ENCODE peak calls at places on chromosome 1, in seven cellular contexts. One of them, this sample, is unnamed.

GRCh38 chr1:57258616-57259330 is 165.1 kb downstream of the DAB1 start:
- DNase-seq in stimulated activated effector memory CD8-positive, alpha-beta T cell treated with anti-CD3 and anti-CD28 coated beads, Interleukin-12 subunit alpha, Interleukin-12 subunit beta, amount 100 ng/mL, for 72 hours: no peak
- DNase-seq in stimulated activated CD4-positive, alpha-beta T cell treated with anti-CD3 and anti-CD28 coated beads, Interleukin-4, amount 100 ng/mL, for 24 hours: no peak
- DNase-seq in aorta: no peak
- DNase-seq in GM20000: no peak
- DNase-seq in mucosa of gallbladder: no peak
- DNase-seq in heart right ventricle: no peak
- DNase-seq in this sample: no peak

GRCh38 chr1:173210716-173211231 is 3.6 kb upstream of the TNFSF4 start:
- DNase-seq in stimulated activated effector memory CD8-positive, alpha-beta T cell treated with anti-CD3 and anti-CD28 coated beads, Interleukin-12 subunit alpha, Interleukin-12 subunit beta, amount 100 ng/mL, for 72 hours: no peak
- DNase-seq in stimulated activated CD4-positive, alpha-beta T cell treated with anti-CD3 and anti-CD28 coated beads, Interleukin-4, amount 100 ng/mL, for 24 hours: no peak
- DNase-seq in aorta: no peak
- DNase-seq in GM20000: no peak
- DNase-seq in mucosa of gallbladder: no peak
- DNase-seq in heart right ventricle: no peak
- DNase-seq in this sample: no peak

GRCh38 chr1:107867422-107867821 is 97.6 kb downstream of the VAV3 start:
- DNase-seq in stimulated activated effector memory CD8-positive, alpha-beta T cell treated with anti-CD3 and anti-CD28 coated beads, Interleukin-12 subunit alpha, Interleukin-12 subunit beta, amount 100 ng/mL, for 72 hours: no peak
- DNase-seq in stimulated activated CD4-positive, alpha-beta T cell treated with anti-CD3 and anti-CD28 coated beads, Interleukin-4, amount 100 ng/mL, for 24 hours: no peak
- DNase-seq in aorta: no peak
- DNase-seq in GM20000: no peak
- DNase-seq in mucosa of gallbladder: no peak
- DNase-seq in heart right ventricle: no peak
- DNase-seq in this sample: no peak

GRCh38 chr1:224065455-224065854 is 48.5 kb upstream of the FBXO28 start:
- DNase-seq in stimulated activated effector memory CD8-positive, alpha-beta T cell treated with anti-CD3 and anti-CD28 coated beads, Interleukin-12 subunit alpha, Interleukin-12 subunit beta, amount 100 ng/mL, for 72 hours: no peak
- DNase-seq in stimulated activated CD4-positive, alpha-beta T cell treated with anti-CD3 and anti-CD28 coated beads, Interleukin-4, amount 100 ng/mL, for 24 hours: no peak
- DNase-seq in aorta: no peak
- DNase-seq in GM20000: no peak
- DNase-seq in mucosa of gallbladder: peak
- DNase-seq in heart right ventricle: no peak
- DNase-seq in this sample: no peak

GRCh38 chr1:170511066-170511465 is 20.9 kb upstream of the GORAB start:
- DNase-seq in stimulated activated effector memory CD8-positive, alpha-beta T cell treated with anti-CD3 and anti-CD28 coated beads, Interleukin-12 subunit alpha, Interleukin-12 subunit beta, amount 100 ng/mL, for 72 hours: no peak
- DNase-seq in stimulated activated CD4-positive, alpha-beta T cell treated with anti-CD3 and anti-CD28 coated beads, Interleukin-4, amount 100 ng/mL, for 24 hours: no peak
- DNase-seq in aorta: no peak
- DNase-seq in GM20000: no peak
- DNase-seq in mucosa of gallbladder: no peak
- DNase-seq in heart right ventricle: no peak
- DNase-seq in this sample: no peak

GRCh38 chr1:48177257-48177656 is 45.3 kb upstream of the SLC5A9 start:
- DNase-seq in stimulated activated effector memory CD8-positive, alpha-beta T cell treated with anti-CD3 and anti-CD28 coated beads, Interleukin-12 subunit alpha, Interleukin-12 subunit beta, amount 100 ng/mL, for 72 hours: no peak
- DNase-seq in stimulated activated CD4-positive, alpha-beta T cell treated with anti-CD3 and anti-CD28 coated beads, Interleukin-4, amount 100 ng/mL, for 24 hours: no peak
- DNase-seq in aorta: no peak
- DNase-seq in GM20000: no peak
- DNase-seq in mucosa of gallbladder: no peak
- DNase-seq in heart right ventricle: no peak
- DNase-seq in this sample: no peak

GRCh38 chr1:25549273-25550154 is 6.1 kb downstream of the LDLRAP1 start:
- DNase-seq in stimulated activated effector memory CD8-positive, alpha-beta T cell treated with anti-CD3 and anti-CD28 coated beads, Interleukin-12 subunit alpha, Interleukin-12 subunit beta, amount 100 ng/mL, for 72 hours: peak
- DNase-seq in stimulated activated CD4-positive, alpha-beta T cell treated with anti-CD3 and anti-CD28 coated beads, Interleukin-4, amount 100 ng/mL, for 24 hours: peak
- DNase-seq in aorta: peak
- DNase-seq in GM20000: peak
- DNase-seq in mucosa of gallbladder: no peak
- DNase-seq in heart right ventricle: peak
- DNase-seq in this sample: no peak

GRCh38 chr1:197319631-197320030 is 51.6 kb downstream of the CRB1 start:
- DNase-seq in stimulated activated effector memory CD8-positive, alpha-beta T cell treated with anti-CD3 and anti-CD28 coated beads, Interleukin-12 subunit alpha, Interleukin-12 subunit beta, amount 100 ng/mL, for 72 hours: no peak
- DNase-seq in stimulated activated CD4-positive, alpha-beta T cell treated with anti-CD3 and anti-CD28 coated beads, Interleukin-4, amount 100 ng/mL, for 24 hours: no peak
- DNase-seq in aorta: no peak
- DNase-seq in GM20000: no peak
- DNase-seq in mucosa of gallbladder: no peak
- DNase-seq in heart right ventricle: no peak
- DNase-seq in this sample: no peak

GRCh38 chr1:229832695-229833094 is 206.6 kb downstream of the URB2 start:
- DNase-seq in stimulated activated effector memory CD8-positive, alpha-beta T cell treated with anti-CD3 and anti-CD28 coated beads, Interleukin-12 subunit alpha, Interleukin-12 subunit beta, amount 100 ng/mL, for 72 hours: no peak
- DNase-seq in stimulated activated CD4-positive, alpha-beta T cell treated with anti-CD3 and anti-CD28 coated beads, Interleukin-4, amount 100 ng/mL, for 24 hours: no peak
- DNase-seq in aorta: no peak
- DNase-seq in GM20000: no peak
- DNase-seq in mucosa of gallbladder: no peak
- DNase-seq in heart right ventricle: no peak
- DNase-seq in this sample: no peak

GRCh38 chr1:2984399-2985061 is 36.7 kb upstream of the ACTRT2 start:
- DNase-seq in stimulated activated effector memory CD8-positive, alpha-beta T cell treated with anti-CD3 and anti-CD28 coated beads, Interleukin-12 subunit alpha, Interleukin-12 subunit beta, amount 100 ng/mL, for 72 hours: no peak
- DNase-seq in stimulated activated CD4-positive, alpha-beta T cell treated with anti-CD3 and anti-CD28 coated beads, Interleukin-4, amount 100 ng/mL, for 24 hours: no peak
- DNase-seq in aorta: no peak
- DNase-seq in GM20000: no peak
- DNase-seq in mucosa of gallbladder: no peak
- DNase-seq in heart right ventricle: no peak
- DNase-seq in this sample: no peak

GRCh38 chr1:162568802-162569201 is 7.3 kb downstream of the UAP1 start:
- DNase-seq in stimulated activated effector memory CD8-positive, alpha-beta T cell treated with anti-CD3 and anti-CD28 coated beads, Interleukin-12 subunit alpha, Interleukin-12 subunit beta, amount 100 ng/mL, for 72 hours: no peak
- DNase-seq in stimulated activated CD4-positive, alpha-beta T cell treated with anti-CD3 and anti-CD28 coated beads, Interleukin-4, amount 100 ng/mL, for 24 hours: no peak
- DNase-seq in aorta: no peak
- DNase-seq in GM20000: no peak
- DNase-seq in mucosa of gallbladder: no peak
- DNase-seq in heart right ventricle: no peak
- DNase-seq in this sample: no peak

GRCh38 chr1:81113688-81114087 is 687.0 kb upstream of the ADGRL2 start:
- DNase-seq in stimulated activated effector memory CD8-positive, alpha-beta T cell treated with anti-CD3 and anti-CD28 coated beads, Interleukin-12 subunit alpha, Interleukin-12 subunit beta, amount 100 ng/mL, for 72 hours: no peak
- DNase-seq in stimulated activated CD4-positive, alpha-beta T cell treated with anti-CD3 and anti-CD28 coated beads, Interleukin-4, amount 100 ng/mL, for 24 hours: no peak
- DNase-seq in aorta: no peak
- DNase-seq in GM20000: no peak
- DNase-seq in mucosa of gallbladder: no peak
- DNase-seq in heart right ventricle: no peak
- DNase-seq in this sample: no peak

GRCh38 chr1:37793773-37794371 is at the start of gene MANEAL:
- DNase-seq in stimulated activated effector memory CD8-positive, alpha-beta T cell treated with anti-CD3 and anti-CD28 coated beads, Interleukin-12 subunit alpha, Interleukin-12 subunit beta, amount 100 ng/mL, for 72 hours: peak
- DNase-seq in stimulated activated CD4-positive, alpha-beta T cell treated with anti-CD3 and anti-CD28 coated beads, Interleukin-4, amount 100 ng/mL, for 24 hours: peak
- DNase-seq in aorta: peak
- DNase-seq in GM20000: peak
- DNase-seq in mucosa of gallbladder: peak
- DNase-seq in heart right ventricle: peak
- DNase-seq in this sample: peak

GRCh38 chr1:1322418-1322817 is 2.0 kb downstream of the INTS11 start:
- DNase-seq in stimulated activated effector memory CD8-positive, alpha-beta T cell treated with anti-CD3 and anti-CD28 coated beads, Interleukin-12 subunit alpha, Interleukin-12 subunit beta, amount 100 ng/mL, for 72 hours: no peak
- DNase-seq in stimulated activated CD4-positive, alpha-beta T cell treated with anti-CD3 and anti-CD28 coated beads, Interleukin-4, amount 100 ng/mL, for 24 hours: no peak
- DNase-seq in aorta: no peak
- DNase-seq in GM20000: no peak
- DNase-seq in mucosa of gallbladder: no peak
- DNase-seq in heart right ventricle: no peak
- DNase-seq in this sample: no peak

GRCh38 chr1:165696625-165697100 is 1.7 kb downstream of the ALDH9A1 start:
- DNase-seq in stimulated activated effector memory CD8-positive, alpha-beta T cell treated with anti-CD3 and anti-CD28 coated beads, Interleukin-12 subunit alpha, Interleukin-12 subunit beta, amount 100 ng/mL, for 72 hours: no peak
- DNase-seq in stimulated activated CD4-positive, alpha-beta T cell treated with anti-CD3 and anti-CD28 coated beads, Interleukin-4, amount 100 ng/mL, for 24 hours: no peak
- DNase-seq in aorta: no peak
- DNase-seq in GM20000: no peak
- DNase-seq in mucosa of gallbladder: peak
- DNase-seq in heart right ventricle: no peak
- DNase-seq in this sample: peak

GRCh38 chr1:216310776-216311175 is 112.5 kb downstream of the USH2A start:
- DNase-seq in stimulated activated effector memory CD8-positive, alpha-beta T cell treated with anti-CD3 and anti-CD28 coated beads, Interleukin-12 subunit alpha, Interleukin-12 subunit beta, amount 100 ng/mL, for 72 hours: no peak
- DNase-seq in stimulated activated CD4-positive, alpha-beta T cell treated with anti-CD3 and anti-CD28 coated beads, Interleukin-4, amount 100 ng/mL, for 24 hours: no peak
- DNase-seq in aorta: no peak
- DNase-seq in GM20000: peak
- DNase-seq in mucosa of gallbladder: no peak
- DNase-seq in heart right ventricle: no peak
- DNase-seq in this sample: no peak

GRCh38 chr1:46528297-46528955 is 23.0 kb downstream of the KNCN start:
- DNase-seq in stimulated activated effector memory CD8-positive, alpha-beta T cell treated with anti-CD3 and anti-CD28 coated beads, Interleukin-12 subunit alpha, Interleukin-12 subunit beta, amount 100 ng/mL, for 72 hours: no peak
- DNase-seq in stimulated activated CD4-positive, alpha-beta T cell treated with anti-CD3 and anti-CD28 coated beads, Interleukin-4, amount 100 ng/mL, for 24 hours: no peak
- DNase-seq in aorta: no peak
- DNase-seq in GM20000: no peak
- DNase-seq in mucosa of gallbladder: no peak
- DNase-seq in heart right ventricle: no peak
- DNase-seq in this sample: no peak

GRCh38 chr1:119859647-119860046 is 36.7 kb downstream of the ADAM30 start:
- DNase-seq in stimulated activated effector memory CD8-positive, alpha-beta T cell treated with anti-CD3 and anti-CD28 coated beads, Interleukin-12 subunit alpha, Interleukin-12 subunit beta, amount 100 ng/mL, for 72 hours: no peak
- DNase-seq in stimulated activated CD4-positive, alpha-beta T cell treated with anti-CD3 and anti-CD28 coated beads, Interleukin-4, amount 100 ng/mL, for 24 hours: no peak
- DNase-seq in aorta: no peak
- DNase-seq in GM20000: no peak
- DNase-seq in mucosa of gallbladder: no peak
- DNase-seq in heart right ventricle: no peak
- DNase-seq in this sample: no peak

GRCh38 chr1:94669213-94669612 is 127.7 kb upstream of the F3 start:
- DNase-seq in stimulated activated effector memory CD8-positive, alpha-beta T cell treated with anti-CD3 and anti-CD28 coated beads, Interleukin-12 subunit alpha, Interleukin-12 subunit beta, amount 100 ng/mL, for 72 hours: no peak
- DNase-seq in stimulated activated CD4-positive, alpha-beta T cell treated with anti-CD3 and anti-CD28 coated beads, Interleukin-4, amount 100 ng/mL, for 24 hours: no peak
- DNase-seq in aorta: no peak
- DNase-seq in GM20000: no peak
- DNase-seq in mucosa of gallbladder: no peak
- DNase-seq in heart right ventricle: no peak
- DNase-seq in this sample: no peak

GRCh38 chr1:21280011-21280471 is 10.2 kb downstream of the ECE1 start:
- DNase-seq in stimulated activated effector memory CD8-positive, alpha-beta T cell treated with anti-CD3 and anti-CD28 coated beads, Interleukin-12 subunit alpha, Interleukin-12 subunit beta, amount 100 ng/mL, for 72 hours: peak
- DNase-seq in stimulated activated CD4-positive, alpha-beta T cell treated with anti-CD3 and anti-CD28 coated beads, Interleukin-4, amount 100 ng/mL, for 24 hours: no peak
- DNase-seq in aorta: no peak
- DNase-seq in GM20000: no peak
- DNase-seq in mucosa of gallbladder: no peak
- DNase-seq in heart right ventricle: peak
- DNase-seq in this sample: no peak

GRCh38 chr1:164683235-164683634 is 124.3 kb downstream of the PBX1 start:
- DNase-seq in stimulated activated effector memory CD8-positive, alpha-beta T cell treated with anti-CD3 and anti-CD28 coated beads, Interleukin-12 subunit alpha, Interleukin-12 subunit beta, amount 100 ng/mL, for 72 hours: no peak
- DNase-seq in stimulated activated CD4-positive, alpha-beta T cell treated with anti-CD3 and anti-CD28 coated beads, Interleukin-4, amount 100 ng/mL, for 24 hours: no peak
- DNase-seq in aorta: no peak
- DNase-seq in GM20000: no peak
- DNase-seq in mucosa of gallbladder: peak
- DNase-seq in heart right ventricle: no peak
- DNase-seq in this sample: no peak

GRCh38 chr1:230286890-230287269 is 139.3 kb downstream of the PGBD5 start:
- DNase-seq in stimulated activated effector memory CD8-positive, alpha-beta T cell treated with anti-CD3 and anti-CD28 coated beads, Interleukin-12 subunit alpha, Interleukin-12 subunit beta, amount 100 ng/mL, for 72 hours: no peak
- DNase-seq in stimulated activated CD4-positive, alpha-beta T cell treated with anti-CD3 and anti-CD28 coated beads, Interleukin-4, amount 100 ng/mL, for 24 hours: no peak
- DNase-seq in aorta: no peak
- DNase-seq in GM20000: no peak
- DNase-seq in mucosa of gallbladder: no peak
- DNase-seq in heart right ventricle: no peak
- DNase-seq in this sample: no peak

GRCh38 chr1:246954126-246954525 is 22.4 kb upstream of the AHCTF1 start:
- DNase-seq in stimulated activated effector memory CD8-positive, alpha-beta T cell treated with anti-CD3 and anti-CD28 coated beads, Interleukin-12 subunit alpha, Interleukin-12 subunit beta, amount 100 ng/mL, for 72 hours: no peak
- DNase-seq in stimulated activated CD4-positive, alpha-beta T cell treated with anti-CD3 and anti-CD28 coated beads, Interleukin-4, amount 100 ng/mL, for 24 hours: no peak
- DNase-seq in aorta: no peak
- DNase-seq in GM20000: no peak
- DNase-seq in mucosa of gallbladder: no peak
- DNase-seq in heart right ventricle: no peak
- DNase-seq in this sample: peak

GRCh38 chr1:9452516-9453158 is 86.6 kb upstream of the SLC25A33 start:
- DNase-seq in stimulated activated effector memory CD8-positive, alpha-beta T cell treated with anti-CD3 and anti-CD28 coated beads, Interleukin-12 subunit alpha, Interleukin-12 subunit beta, amount 100 ng/mL, for 72 hours: no peak
- DNase-seq in stimulated activated CD4-positive, alpha-beta T cell treated with anti-CD3 and anti-CD28 coated beads, Interleukin-4, amount 100 ng/mL, for 24 hours: no peak
- DNase-seq in aorta: no peak
- DNase-seq in GM20000: no peak
- DNase-seq in mucosa of gallbladder: no peak
- DNase-seq in heart right ventricle: no peak
- DNase-seq in this sample: no peak

GRCh38 chr1:207244409-207244801 is 77.1 kb upstream of the CD55 start:
- DNase-seq in stimulated activated effector memory CD8-positive, alpha-beta T cell treated with anti-CD3 and anti-CD28 coated beads, Interleukin-12 subunit alpha, Interleukin-12 subunit beta, amount 100 ng/mL, for 72 hours: no peak
- DNase-seq in stimulated activated CD4-positive, alpha-beta T cell treated with anti-CD3 and anti-CD28 coated beads, Interleukin-4, amount 100 ng/mL, for 24 hours: no peak
- DNase-seq in aorta: no peak
- DNase-seq in GM20000: no peak
- DNase-seq in mucosa of gallbladder: no peak
- DNase-seq in heart right ventricle: no peak
- DNase-seq in this sample: no peak

GRCh38 chr1:111227434-111227833 is at the start of gene CHI3L2:
- DNase-seq in stimulated activated effector memory CD8-positive, alpha-beta T cell treated with anti-CD3 and anti-CD28 coated beads, Interleukin-12 subunit alpha, Interleukin-12 subunit beta, amount 100 ng/mL, for 72 hours: no peak
- DNase-seq in stimulated activated CD4-positive, alpha-beta T cell treated with anti-CD3 and anti-CD28 coated beads, Interleukin-4, amount 100 ng/mL, for 24 hours: no peak
- DNase-seq in aorta: no peak
- DNase-seq in GM20000: no peak
- DNase-seq in mucosa of gallbladder: no peak
- DNase-seq in heart right ventricle: no peak
- DNase-seq in this sample: no peak

GRCh38 chr1:205938682-205939081 is 4.6 kb downstream of the SLC26A9 start:
- DNase-seq in stimulated activated effector memory CD8-positive, alpha-beta T cell treated with anti-CD3 and anti-CD28 coated beads, Interleukin-12 subunit alpha, Interleukin-12 subunit beta, amount 100 ng/mL, for 72 hours: no peak
- DNase-seq in stimulated activated CD4-positive, alpha-beta T cell treated with anti-CD3 and anti-CD28 coated beads, Interleukin-4, amount 100 ng/mL, for 24 hours: no peak
- DNase-seq in aorta: no peak
- DNase-seq in GM20000: no peak
- DNase-seq in mucosa of gallbladder: no peak
- DNase-seq in heart right ventricle: no peak
- DNase-seq in this sample: no peak

GRCh38 chr1:18642278-18643095 is 11.8 kb downstream of the PAX7 start:
- DNase-seq in stimulated activated effector memory CD8-positive, alpha-beta T cell treated with anti-CD3 and anti-CD28 coated beads, Interleukin-12 subunit alpha, Interleukin-12 subunit beta, amount 100 ng/mL, for 72 hours: no peak
- DNase-seq in stimulated activated CD4-positive, alpha-beta T cell treated with anti-CD3 and anti-CD28 coated beads, Interleukin-4, amount 100 ng/mL, for 24 hours: no peak
- DNase-seq in aorta: no peak
- DNase-seq in GM20000: peak
- DNase-seq in mucosa of gallbladder: no peak
- DNase-seq in heart right ventricle: no peak
- DNase-seq in this sample: no peak

GRCh38 chr1:26220199-26220912 is 13.6 kb upstream of the CEP85 start:
- DNase-seq in stimulated activated effector memory CD8-positive, alpha-beta T cell treated with anti-CD3 and anti-CD28 coated beads, Interleukin-12 subunit alpha, Interleukin-12 subunit beta, amount 100 ng/mL, for 72 hours: no peak
- DNase-seq in stimulated activated CD4-positive, alpha-beta T cell treated with anti-CD3 and anti-CD28 coated beads, Interleukin-4, amount 100 ng/mL, for 24 hours: no peak
- DNase-seq in aorta: no peak
- DNase-seq in GM20000: no peak
- DNase-seq in mucosa of gallbladder: no peak
- DNase-seq in heart right ventricle: no peak
- DNase-seq in this sample: no peak

GRCh38 chr1:32759997-32760623 is 57.0 kb downstream of the YARS1 start:
- DNase-seq in stimulated activated effector memory CD8-positive, alpha-beta T cell treated with anti-CD3 and anti-CD28 coated beads, Interleukin-12 subunit alpha, Interleukin-12 subunit beta, amount 100 ng/mL, for 72 hours: no peak
- DNase-seq in stimulated activated CD4-positive, alpha-beta T cell treated with anti-CD3 and anti-CD28 coated beads, Interleukin-4, amount 100 ng/mL, for 24 hours: no peak
- DNase-seq in aorta: no peak
- DNase-seq in GM20000: no peak
- DNase-seq in mucosa of gallbladder: peak
- DNase-seq in heart right ventricle: no peak
- DNase-seq in this sample: no peak